ENCODE peak calls at places on chromosomes 12 and 14, in four cellular contexts. One of them, this sample, is unnamed.

GRCh38 chr12:64320611-64321010 is 69.9 kb downstream of the C12orf56 start:
- DNase-seq in HepG2: no peak
- DNase-seq in K562: no peak
- DNase-seq in GM12878: no peak
- DNase-seq in this sample: no peak

GRCh38 chr14:65239143-65239672 is 136.9 kb upstream of the MAX start:
- DNase-seq in HepG2: peak
- DNase-seq in K562: no peak
- DNase-seq in GM12878: no peak
- DNase-seq in this sample: no peak

GRCh38 chr14:65770681-65771080 is 358.2 kb downstream of the FUT8 start:
- DNase-seq in HepG2: no peak
- DNase-seq in K562: no peak
- DNase-seq in GM12878: no peak
- DNase-seq in this sample: no peak

GRCh38 chr14:103502877-103503276 is 19.8 kb downstream of the CKB start:
- DNase-seq in HepG2: no peak
- DNase-seq in K562: no peak
- DNase-seq in GM12878: no peak
- DNase-seq in this sample: no peak

GRCh38 chr14:24132061-24132685 is 1.7 kb downstream of the FITM1 start:
- DNase-seq in HepG2: no peak
- DNase-seq in K562: no peak
- DNase-seq in GM12878: no peak
- DNase-seq in this sample: no peak

GRCh38 chr12:91538418-91538817 is 355.8 kb upstream of the DCN start:
- DNase-seq in HepG2: no peak
- DNase-seq in K562: no peak
- DNase-seq in GM12878: no peak
- DNase-seq in this sample: no peak

GRCh38 chr12:39587247-39587646 is 32.4 kb downstream of the ABCD2 start:
- DNase-seq in HepG2: no peak
- DNase-seq in K562: no peak
- DNase-seq in GM12878: no peak
- DNase-seq in this sample: no peak

GRCh38 chr12:125533434-125534029 is 468.3 kb downstream of the AACS start:
- DNase-seq in HepG2: peak
- DNase-seq in K562: peak
- DNase-seq in GM12878: no peak
- DNase-seq in this sample: peak

GRCh38 chr14:55430024-55430690 is 10.3 kb downstream of the TBPL2 start:
- DNase-seq in HepG2: peak
- DNase-seq in K562: peak
- DNase-seq in GM12878: no peak
- DNase-seq in this sample: no peak

GRCh38 chr14:49461529-49462401 is 124.4 kb downstream of the RPS29 start:
- DNase-seq in HepG2: peak
- DNase-seq in K562: peak
- DNase-seq in GM12878: peak
- DNase-seq in this sample: peak

GRCh38 chr14:49460647-49461046 is 125.5 kb downstream of the RPS29 start:
- DNase-seq in HepG2: no peak
- DNase-seq in K562: no peak
- DNase-seq in GM12878: no peak
- DNase-seq in this sample: no peak

GRCh38 chr14:49467091-49467490 is 119.1 kb downstream of the RPS29 start:
- DNase-seq in HepG2: no peak
- DNase-seq in K562: no peak
- DNase-seq in GM12878: no peak
- DNase-seq in this sample: no peak

GRCh38 chr14:49463146-49463545 is 123.0 kb downstream of the RPS29 start:
- DNase-seq in HepG2: no peak
- DNase-seq in K562: no peak
- DNase-seq in GM12878: no peak
- DNase-seq in this sample: no peak

GRCh38 chr14:49464885-49465284 is 121.3 kb downstream of the RPS29 start:
- DNase-seq in HepG2: peak
- DNase-seq in K562: no peak
- DNase-seq in GM12878: no peak
- DNase-seq in this sample: peak
- TF ChIP-seq NR2C2 in HepG2: no peak
- TF ChIP-seq NR2C2 in K562: no peak
- TF ChIP-seq NR2C2 in GM12878: no peak
- TF ChIP-seq NR2C2 in this sample: no peak

GRCh38 chr12:120231316-120232011 is 30.6 kb upstream of the RPLP0 start:
- DNase-seq in HepG2: peak
- DNase-seq in K562: peak
- DNase-seq in GM12878: no peak
- DNase-seq in this sample: peak

GRCh38 chr12:120236124-120236398 is 29.5 kb downstream of the PXN start:
- DNase-seq in HepG2: no peak
- DNase-seq in K562: no peak
- DNase-seq in GM12878: no peak
- DNase-seq in this sample: no peak

GRCh38 chr12:120238224-120238616 is 27.3 kb downstream of the PXN start:
- DNase-seq in HepG2: no peak
- DNase-seq in K562: no peak
- DNase-seq in GM12878: no peak
- DNase-seq in this sample: no peak

GRCh38 chr12:120235369-120236123 is 30.0 kb downstream of the PXN start:
- DNase-seq in HepG2: no peak
- DNase-seq in K562: no peak
- DNase-seq in GM12878: no peak
- DNase-seq in this sample: peak

GRCh38 chr12:120234643-120235368 is 30.7 kb downstream of the PXN start:
- DNase-seq in HepG2: peak
- DNase-seq in K562: peak
- DNase-seq in GM12878: no peak
- DNase-seq in this sample: peak
- TF ChIP-seq NR2C2 in HepG2: no peak
- TF ChIP-seq NR2C2 in K562: peak
- TF ChIP-seq NR2C2 in GM12878: no peak
- TF ChIP-seq NR2C2 in this sample: no peak

GRCh38 chr12:109112720-109113465 is 3.5 kb upstream of the ACACB start:
- DNase-seq in HepG2: peak
- DNase-seq in K562: no peak
- DNase-seq in GM12878: no peak
- DNase-seq in this sample: no peak

GRCh38 chr12:109113661-109114321 is 2.6 kb upstream of the ACACB start:
- DNase-seq in HepG2: peak
- DNase-seq in K562: no peak
- DNase-seq in GM12878: no peak
- DNase-seq in this sample: no peak

GRCh38 chr12:109114644-109115043 is 1.7 kb upstream of the ACACB start:
- DNase-seq in HepG2: no peak
- DNase-seq in K562: no peak
- DNase-seq in GM12878: no peak
- DNase-seq in this sample: no peak

GRCh38 chr12:109109756-109110350 is 6.5 kb upstream of the ACACB start:
- DNase-seq in HepG2: no peak
- DNase-seq in K562: no peak
- DNase-seq in GM12878: no peak
- DNase-seq in this sample: no peak

GRCh38 chr12:109111775-109112491 is 4.5 kb upstream of the ACACB start:
- DNase-seq in HepG2: peak
- DNase-seq in K562: peak
- DNase-seq in GM12878: no peak
- DNase-seq in this sample: peak
- TF ChIP-seq NR2C2 in HepG2: no peak
- TF ChIP-seq NR2C2 in K562: peak
- TF ChIP-seq NR2C2 in GM12878: no peak
- TF ChIP-seq NR2C2 in this sample: no peak

GRCh38 chr12:68557011-68557715 is 53.5 kb upstream of the RAP1B start:
- DNase-seq in HepG2: no peak
- DNase-seq in K562: no peak
- DNase-seq in GM12878: no peak
- DNase-seq in this sample: no peak
- TF ChIP-seq NR2C2 in HepG2: no peak
- TF ChIP-seq NR2C2 in K562: no peak
- TF ChIP-seq NR2C2 in GM12878: no peak
- TF ChIP-seq NR2C2 in this sample: no peak

DNA sequence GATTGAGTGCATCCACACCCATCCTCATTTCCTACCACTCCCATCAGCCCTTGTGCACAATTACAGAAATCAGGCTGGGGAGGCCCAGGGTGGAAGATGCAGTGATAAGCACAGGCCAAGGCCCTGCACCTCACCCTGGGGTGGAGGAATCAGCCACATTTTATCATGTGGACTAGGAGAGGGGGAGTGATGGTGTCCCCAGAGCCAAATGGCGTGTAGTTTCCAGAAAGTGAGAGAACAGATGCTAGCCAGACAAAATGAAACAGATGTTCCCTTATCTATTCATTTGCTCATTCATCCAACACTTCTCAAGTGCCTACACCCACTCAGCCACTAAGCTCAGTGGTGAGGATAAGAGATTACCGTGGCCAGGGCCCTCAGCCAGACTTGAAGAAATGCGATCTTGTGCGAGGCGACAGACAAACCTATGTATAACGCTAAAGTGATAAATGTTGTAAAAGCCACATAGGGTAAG is 93.6 kb downstream of the STAB2 start:
- DNase-seq in HepG2: no peak
- DNase-seq in K562: peak
- DNase-seq in GM12878: no peak
- DNase-seq in this sample: no peak
- TF ChIP-seq NR2C2 in HepG2: no peak
- TF ChIP-seq NR2C2 in K562: no peak
- TF ChIP-seq NR2C2 in GM12878: no peak
- TF ChIP-seq NR2C2 in this sample: no peak

DNA sequence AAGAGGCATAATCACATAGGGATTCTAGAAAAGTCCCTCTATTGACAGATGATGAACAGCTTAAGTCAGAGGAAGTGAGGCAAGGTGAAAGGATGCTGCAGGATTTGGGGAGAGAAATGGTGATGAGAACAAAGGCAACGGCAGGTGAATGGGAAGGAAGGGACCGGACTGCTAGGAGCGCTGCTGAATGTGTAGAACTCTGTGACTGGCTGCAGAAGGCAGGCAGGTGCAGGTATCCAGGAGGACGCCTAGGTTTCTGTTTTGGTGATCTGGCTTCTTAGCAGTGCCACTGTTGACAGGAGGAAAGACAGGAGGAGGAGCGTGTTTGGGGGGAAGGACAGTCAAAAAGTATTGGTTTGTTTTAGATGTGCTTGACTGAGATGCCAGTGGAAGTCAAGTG is 58.4 kb upstream of the TTC7B start:
- DNase-seq in HepG2: no peak
- DNase-seq in K562: no peak
- DNase-seq in GM12878: no peak
- DNase-seq in this sample: no peak
- TF ChIP-seq NR2C2 in HepG2: no peak
- TF ChIP-seq NR2C2 in K562: no peak
- TF ChIP-seq NR2C2 in GM12878: no peak
- TF ChIP-seq NR2C2 in this sample: no peak

DNA sequence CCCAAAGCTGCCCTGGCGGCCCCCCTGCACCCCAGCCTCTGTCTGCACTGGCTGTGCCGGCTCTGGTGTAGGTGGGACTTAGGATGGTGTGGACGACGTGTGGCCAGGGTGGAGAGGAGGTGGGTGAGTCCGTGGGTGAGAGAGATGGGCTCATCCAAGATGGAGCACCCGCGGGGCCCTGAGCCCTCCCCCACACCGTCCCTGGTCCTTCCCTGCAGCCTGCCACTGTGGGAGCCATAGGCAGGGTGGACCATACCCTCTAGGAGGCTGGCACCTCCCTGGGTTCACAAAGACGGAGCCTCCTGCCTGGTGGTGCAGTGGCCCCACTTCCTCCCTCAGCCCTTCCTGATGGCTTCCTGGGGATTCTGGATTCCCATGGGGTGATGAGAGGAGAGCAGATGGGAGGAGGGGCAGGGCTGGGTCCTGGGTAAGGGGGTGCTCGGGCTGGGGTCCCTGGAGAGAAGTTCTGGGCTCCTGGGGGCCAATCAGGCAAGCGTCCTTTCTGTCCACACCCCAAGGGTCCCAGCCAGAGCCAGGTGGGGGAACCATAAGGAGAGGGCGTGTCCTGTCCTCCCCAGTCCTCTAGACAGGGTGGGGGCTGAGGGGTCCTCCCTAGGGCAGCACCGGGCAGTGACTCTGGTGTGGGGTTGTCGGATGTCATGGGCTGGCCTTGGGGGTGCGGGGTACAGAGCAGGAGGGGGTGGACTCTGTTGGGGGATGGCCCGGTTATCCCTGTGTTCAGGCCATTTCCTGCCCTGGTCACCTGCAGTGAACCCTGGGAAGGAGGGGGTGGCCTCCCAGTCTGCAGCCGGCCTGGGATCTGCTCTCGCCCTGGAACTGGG is 384.8 kb downstream of the TMEM121 start:
- DNase-seq in HepG2: no peak
- DNase-seq in K562: no peak
- DNase-seq in GM12878: no peak
- DNase-seq in this sample: no peak
- TF ChIP-seq NR2C2 in HepG2: no peak
- TF ChIP-seq NR2C2 in K562: no peak
- TF ChIP-seq NR2C2 in GM12878: no peak
- TF ChIP-seq NR2C2 in this sample: no peak

This sample was measured in WTC11.